ENCODE peak calls at places on chromosomes 2 and 18, in ten cellular contexts. V is RWPE1; F is GM12865; D is Right ventricle myocardium superior; W is neural crest cell; T is KG1; O is activated gamma-delta T cell treated with anti-CD3 and anti-CD28 coated beads, Interleukin-2, amount 50 U/mL, for 16 hours; U is NCI-H2081; X is NCI-H446; L is ACHN. M is an unnamed sample.

GRCh38 chr2:49972699-49973098 is 818.4 kb upstream of the FSHR start:
- DNase-seq in V (no peak), F (no peak), D (no peak), W (no peak), T (no peak), O (no peak), U (peak), X (peak), L (no peak), M (peak)

GRCh38 chr2:232485333-232485756 is 2.3 kb downstream of the ECEL1 start:
- DNase-seq in V (no peak), F (no peak), D (no peak), W (no peak), T (no peak), O (no peak), U (peak), X (no peak), L (no peak), M (no peak)

GRCh38 chr2:120729410-120730052 is 6.1 kb upstream of the GLI2 start:
- DNase-seq in V (peak), F (no peak), D (no peak), W (no peak), T (no peak), O (no peak), U (no peak), X (no peak), L (peak), M (no peak)

GRCh38 chr2:127082974-127083373 is 24.0 kb downstream of the BIN1 start:
- DNase-seq in V (no peak), F (no peak), D (no peak), W (no peak), T (no peak), O (no peak), U (no peak), X (no peak), L (no peak), M (no peak)

GRCh38 chr2:219551412-219551811 is 7.6 kb downstream of the TMEM198 start:
- DNase-seq in V (peak), F (no peak), D (no peak), W (no peak), T (no peak), O (no peak), U (no peak), X (no peak), L (peak), M (no peak)

GRCh38 chr2:67854798-67855197 is 208.0 kb downstream of the C1D start:
- DNase-seq in V (no peak), F (no peak), D (no peak), W (no peak), T (no peak), O (no peak), U (no peak), X (no peak), L (no peak), M (no peak)

GRCh38 chr18:74806700-74807416 is 209.2 kb downstream of the ZNF407 start:
- DNase-seq in V (peak), F (peak), D (no peak), W (no peak), T (no peak), O (no peak), U (no peak), X (no peak), L (peak), M (no peak)

GRCh38 chr18:32019251-32019943 is 772 bp downstream of the RNF125 start:
- DNase-seq in V (peak), F (peak), D (peak), W (peak), T (peak), O (peak), U (peak), X (no peak), L (no peak), M (peak)

GRCh38 chr2:238130696-238131628 is 7.5 kb upstream of the KLHL30 start:
- DNase-seq in V (no peak), F (no peak), D (peak), W (no peak), T (no peak), O (no peak), U (no peak), X (no peak), L (no peak), M (no peak)

GRCh38 chr18:48249841-48250240 is 159.3 kb downstream of the ZBTB7C start:
- DNase-seq in V (no peak), F (no peak), D (no peak), W (no peak), T (no peak), O (no peak), U (no peak), X (no peak), L (no peak), M (no peak)

GRCh38 chr2:109380502-109381326 is 233.1 kb downstream of the SEPTIN10 start:
- DNase-seq in V (no peak), F (no peak), D (no peak), W (no peak), T (no peak), O (no peak), U (no peak), X (no peak), L (no peak), M (no peak)

M was measured in NCI-H748 treated with DMSO at 0.1 percent for 48 hours.